ENCODE peak calls at places on chromosomes 3 and 15, in six cellular contexts. V is IMR-90, W is K562, X is SK-N-SH, I is HepG2, L is GM12878. Q is an unnamed sample.

GRCh38 chr3:152769523-152769922 is 65.4 kb upstream of the P2RY1 start:
- DNase-seq in W (no peak), X (no peak), L (no peak), I (no peak), V (no peak), Q (no peak)

GRCh38 chr3:56988458-56988857 is 72.0 kb upstream of the SPATA12 start:
- DNase-seq in X (no peak), W (no peak), I (no peak), V (no peak), L (no peak), Q (no peak)

GRCh38 chr3:100496711-100497261 is 4.4 kb downstream of the TMEM45A start:
- DNase-seq in X (no peak), V (peak; percentile 70), I (peak; percentile 31), W (no peak), L (peak; percentile 72), Q (no peak)

GRCh38 chr3:20324664-20325478 is 138.9 kb upstream of the SGO1 start:
- DNase-seq in X (no peak), L (peak; percentile 39), W (no peak), I (no peak), V (no peak), Q (no peak)

GRCh38 chr3:102485701-102486100 is 50.9 kb downstream of the ZPLD1 start:
- DNase-seq in L (no peak), W (no peak), I (no peak), V (no peak), X (no peak), Q (no peak)

GRCh38 chr15:90315276-90315982 is 36.7 kb upstream of the ZNF774 start:
- DNase-seq in L (no peak), V (peak; percentile 56), W (no peak), I (peak; percentile 30), X (no peak), Q (peak; percentile 64)

GRCh38 chr3:18652781-18653180 is 227.6 kb upstream of the SATB1 start:
- DNase-seq in V (no peak), I (no peak), X (no peak), L (no peak), W (no peak), Q (no peak)

GRCh38 chr15:65952425-65953053 is 83.2 kb downstream of the RAB11A start:
- DNase-seq in X (no peak), L (no peak), W (peak; percentile 44), V (peak; percentile 65), I (peak; percentile 11), Q (peak; percentile 47)

GRCh38 chr3:173586176-173586575 is 188.6 kb downstream of the NLGN1 start:
- DNase-seq in W (no peak), X (no peak), I (no peak), L (no peak), V (peak; percentile 21), Q (no peak)

GRCh38 chr15:41773332-41773728 is 954 bp upstream of the MAPKBP1 start:
- DNase-seq in L (no peak), I (no peak), X (no peak), W (no peak), V (no peak), Q (no peak)

GRCh38 chr15:98966036-98966787 is 41.4 kb downstream of the PGPEP1L start:
- DNase-seq in W (no peak), X (no peak), V (peak; percentile 14), I (no peak), L (no peak), Q (no peak)

GRCh38 chr15:72117698-72118399 is at the start of gene MYO9A:
- DNase-seq in W (peak; percentile 98), L (peak; percentile 96), X (peak; percentile 99), V (peak; percentile 97), I (peak; percentile 97), Q (peak; percentile 99)

GRCh38 chr15:72113347-72114031 is 4.5 kb downstream of the MYO9A start:
- DNase-seq in I (no peak), V (peak; percentile 37), X (no peak), L (no peak), W (no peak), Q (no peak)

GRCh38 chr15:72116680-72117447 is 1.1 kb downstream of the MYO9A start:
- DNase-seq in X (no peak), I (no peak), W (peak; percentile 18), V (peak; percentile 18), L (no peak), Q (peak; percentile 34)

GRCh38 chr15:72118400-72118978 is at the start of gene SENP8:
- DNase-seq in L (no peak), V (no peak), W (peak; percentile 83), I (no peak), X (peak; percentile 80), Q (no peak)

GRCh38 chr15:72117448-72117697 is 577 bp downstream of the MYO9A start:
- DNase-seq in W (peak; percentile 66), L (no peak), V (peak; percentile 69), X (peak; percentile 79), I (peak; percentile 32), Q (peak; percentile 87)
- TF ChIP-seq USF2 in W (no peak), L (no peak), V (no peak), X (no peak), I (no peak), Q (no peak)

GRCh38 chr3:97121386-97121785 is 307.0 kb downstream of the EPHA6 start:
- DNase-seq in X (no peak), V (no peak), L (no peak), W (no peak), I (no peak), Q (no peak)
- H3K4me1 ChIP-seq in X (no peaks in the 10 kb centered on the region), V (no peaks in the 10 kb centered on the region), L (no peaks in the 10 kb centered on the region), W (no peaks in the 10 kb centered on the region), I (no peaks in the 10 kb centered on the region), Q (no peaks in the 10 kb centered on the region)

DNA sequence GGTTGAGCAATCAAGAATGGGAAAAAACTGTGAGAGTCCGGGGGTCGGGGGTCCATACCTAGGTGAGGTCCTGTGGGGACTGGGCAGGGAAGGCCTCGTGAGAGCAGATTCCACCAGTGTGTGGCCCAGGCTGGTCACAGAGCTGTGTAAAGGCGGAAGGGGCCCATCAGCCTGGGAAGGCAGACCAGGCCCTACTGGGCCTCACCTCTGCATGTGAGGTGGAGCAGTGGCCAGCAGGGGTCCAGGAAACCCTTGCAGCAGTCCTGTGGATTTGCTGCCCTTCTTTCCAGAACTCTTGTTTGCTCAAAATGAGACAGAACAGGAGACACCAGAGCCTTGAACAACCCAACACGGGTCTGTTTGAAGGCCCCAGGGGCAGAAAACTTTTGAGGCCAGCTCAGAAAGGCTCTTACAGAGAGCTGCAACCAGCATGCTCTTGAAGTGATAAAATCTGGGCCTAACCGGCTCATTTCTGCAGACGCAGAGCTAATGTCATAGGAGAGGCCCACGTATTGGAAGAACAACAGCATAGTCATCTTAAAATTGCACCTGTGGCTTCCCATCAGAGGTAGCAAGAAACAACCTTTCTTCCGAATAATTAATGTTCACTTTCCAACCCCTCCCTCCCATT is 30.3 kb upstream of the HHATL start:
- DNase-seq in W (peak; percentile 39), X (no peak), I (peak; percentile 81), L (no peak), V (no peak), Q (no peak)
- TF ChIP-seq CTCF in W (peak; percentile 40), X (no peak), I (peak; percentile 77), L (no peak), V (peak; percentile 5), Q (no peak)

GRCh38 chr3:14174483-14174882 is 3.9 kb downstream of the XPC start:
- DNase-seq in L (no peak), V (peak; percentile 57), X (no peak), I (no peak), W (no peak), Q (no peak)

GRCh38 chr3:14170569-14171159 is 7.7 kb downstream of the XPC start:
- DNase-seq in W (no peak), X (no peak), V (peak; percentile 90), L (no peak), I (no peak), Q (no peak)

GRCh38 chr3:14166877-14167605 is 11.4 kb downstream of the XPC start:
- DNase-seq in I (no peak), L (no peak), X (no peak), V (peak; percentile 26), W (no peak), Q (no peak)

GRCh38 chr3:14172480-14172879 is 5.9 kb downstream of the XPC start:
- DNase-seq in I (no peak), L (no peak), V (no peak), X (no peak), W (no peak), Q (no peak)

DNA sequence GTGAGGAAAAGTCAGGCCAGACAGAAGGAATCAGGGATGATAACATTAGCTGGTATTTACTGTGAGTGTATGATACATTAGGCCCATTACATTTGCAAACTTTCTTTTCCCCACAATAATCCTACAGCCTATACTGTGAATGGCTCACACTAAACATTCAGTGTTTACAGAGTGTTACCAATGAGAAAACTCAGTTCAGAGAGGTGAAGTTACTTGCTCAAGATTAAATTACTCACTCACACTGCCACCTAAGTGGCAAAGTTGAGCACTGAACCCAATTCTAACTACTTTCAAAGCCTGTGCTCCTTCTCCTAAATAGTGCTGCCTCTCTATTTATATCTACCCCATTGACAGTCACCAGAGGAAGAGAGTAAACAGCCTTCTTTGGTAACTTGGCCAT is 8.5 kb downstream of the XPC start:
- DNase-seq in W (no peak), V (peak; percentile 18), I (no peak), L (no peak), X (no peak), Q (no peak)
- TF ChIP-seq USF2 in W (no peak), V (no peak), I (no peak), L (no peak), X (no peak), Q (no peak)

Q was measured in A549.